ENCODE peak calls at places on chromosomes 3 and 15, in eight cellular contexts. R, G, B, A, V, H, Z and J are unnamed samples.

GRCh38 chr3:115624898-115625297 is 1.6 kb downstream of the GAP43 start:
- DNase-seq in A (no peak), V (no peak), B (no peak), R (no peak), H (no peak), Z (no peak), G (no peak), J (no peak)

GRCh38 chr3:172034786-172035685 is 4.3 kb upstream of the FNDC3B start:
- DNase-seq in G (no peak), Z (peak; percentile 51), H (no peak), R (peak; percentile 64), V (no peak), B (no peak), A (no peak), J (no peak)

GRCh38 chr15:53193149-53193548 is 403.0 kb upstream of the ONECUT1 start:
- DNase-seq in R (peak; percentile 31), B (no peak), Z (no peak), V (no peak), H (peak; percentile 6), G (no peak), A (no peak), J (peak; percentile 11)

GRCh38 chr15:52295421-52295991 is at the start of gene MYO5C:
- DNase-seq in G (no peak), A (peak; percentile 93), V (peak; percentile 78), Z (peak; percentile 91), B (no peak), R (peak; percentile 48), H (peak; percentile 18), J (no peak)

GRCh38 chr15:36903922-36904479 is 196.3 kb downstream of the MEIS2 start:
- DNase-seq in V (no peak), G (no peak), Z (no peak), B (no peak), A (no peak), R (no peak), H (peak; percentile 49), J (peak; percentile 77)

GRCh38 chr3:10822708-10823515 is 6.9 kb downstream of the SLC6A11 start:
- DNase-seq in G (no peak), V (no peak), R (no peak), H (no peak), Z (no peak), B (no peak), A (no peak), J (no peak)

GRCh38 chr3:64321747-64322146 is 96.5 kb upstream of the PRICKLE2 start:
- DNase-seq in A (no peak), G (peak; percentile 48), H (peak; percentile 93), V (no peak), Z (no peak), B (no peak), R (no peak), J (peak; percentile 54)

GRCh38 chr3:178645503-178645902 is 109.3 kb downstream of the KCNMB2 start:
- DNase-seq in A (no peak), G (no peak), H (no peak), Z (no peak), V (no peak), R (no peak), B (no peak), J (no peak)

GRCh38 chr3:160403796-160404510 is 4.5 kb downstream of the SMC4 start:
- DNase-seq in A (no peak), Z (no peak), R (peak; percentile 40), G (no peak), B (no peak), H (no peak), V (no peak), J (peak; percentile 30)

DNA sequence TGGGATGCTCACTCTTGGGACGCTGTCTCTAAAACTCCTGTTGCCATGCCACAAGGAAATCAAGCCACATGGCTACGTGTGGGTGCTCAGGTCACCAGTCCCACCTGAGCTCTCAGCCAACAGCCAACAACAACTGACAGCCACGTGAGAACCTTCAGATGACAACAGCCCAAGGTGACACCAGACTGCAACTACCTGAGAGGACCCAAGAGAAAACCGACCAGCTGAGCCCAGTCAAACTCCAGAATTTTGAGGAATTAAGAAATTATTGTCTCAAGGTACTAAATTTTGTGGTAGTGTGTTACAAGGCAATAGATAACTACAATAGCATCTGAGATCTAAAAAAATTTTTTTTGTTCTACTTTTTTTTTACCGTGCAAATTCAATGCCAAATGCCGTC is 75.2 kb downstream of the ITGA11 start:
- DNase-seq in H (no peak), G (no peak), B (no peak), R (no peak), V (no peak), Z (no peak), A (no peak), J (no peak)
- H3K27ac ChIP-seq in H (no peak overlapping the region), G (no peak overlapping the region), B (no peak overlapping the region), R (no peak overlapping the region), V (no peak overlapping the region), Z (no peak overlapping the region), A (no peak overlapping the region), J (no peak overlapping the region)

GRCh38 chr3:8488877-8489865 is 12.5 kb upstream of the LMCD1 start:
- DNase-seq in H (no peak), R (no peak), V (no peak), A (no peak), Z (no peak), B (no peak), G (no peak), J (no peak)
- TF ChIP-seq CTCF in H (no peak), R (no peak), V (no peak), A (no peak), Z (no peak), B (no peak), G (no peak), J (no peak)

GRCh38 chr15:58574612-58575011 is 142.8 kb downstream of the LIPC start:
- DNase-seq in A (no peak), V (no peak), B (no peak), R (no peak), H (no peak), Z (no peak), G (no peak), J (no peak)
- H3K27ac ChIP-seq in A (no peak overlapping the region), V (no peak overlapping the region), B (peak overlapping the region; percentile 65), R (no peak overlapping the region), H (no peak overlapping the region), Z (no peak overlapping the region), G (no peak overlapping the region), J (no peak overlapping the region)

GRCh38 chr3:132006605-132007204 is 28.1 kb downstream of the CPNE4 start:
- DNase-seq in B (no peak), Z (peak; percentile 46), V (peak; percentile 8), A (peak; percentile 45), G (no peak), H (no peak), R (peak; percentile 62), J (peak; percentile 10)
- TF ChIP-seq CTCF in B (peak; percentile 41), Z (peak; percentile 61), V (peak; percentile 45), A (peak; percentile 54), G (peak; percentile 62), H (peak; percentile 46), R (peak; percentile 78), J (peak; percentile 68)

GRCh38 chr15:45469429-45469828 is 53.1 kb downstream of the SLC30A4 start:
- DNase-seq in R (no peak), G (no peak), H (no peak), Z (no peak), B (no peak), V (no peak), A (no peak), J (no peak)
- H3K27ac ChIP-seq in R (no peak overlapping the region), G (no peak overlapping the region), H (no peak overlapping the region), Z (no peak overlapping the region), B (no peak overlapping the region), V (no peak overlapping the region), A (no peak overlapping the region), J (no peak overlapping the region)